ENCODE peak calls at places on chromosomes 4 and X, in six cellular contexts. C is upper lobe of left lung, H is heart left ventricle, W is SK-N-SH, F is stomach, D is ovary. S is an unnamed sample.

GRCh38 chr4:112736718-112737135 is 99.8 kb downstream of the LARP7 start:
- DNase-seq in H (no peak), C (no peak), F (no peak), W (no peak), D (no peak), S (no peak)

GRCh38 chrX:50407976-50408375 is 62.6 kb downstream of the DGKK start:
- DNase-seq in D (no peak), F (no peak), C (no peak), H (no peak), W (no peak), S (no peak)

GRCh38 chrX:40646489-40647306 is 663 bp downstream of the CXorf38 start:
- DNase-seq in H (peak; percentile 33), C (peak; percentile 87), D (peak; percentile 66), W (peak; percentile 62), F (peak; percentile 59), S (no peak)

GRCh38 chrX:40261955-40262596 is 164.3 kb upstream of the BCOR start:
- DNase-seq in F (no peak), W (no peak), D (peak; percentile 86), H (no peak), C (no peak), S (no peak)

GRCh38 chr4:182975806-182976205 is 58.6 kb upstream of the DCTD start:
- DNase-seq in D (no peak), F (no peak), W (peak; percentile 22), H (no peak), C (no peak), S (no peak)

GRCh38 chrX:107448625-107449468 is 605 bp upstream of the FRMPD3 start:
- DNase-seq in W (peak; percentile 46), H (no peak), F (no peak), D (peak; percentile 47), C (peak; percentile 32), S (no peak)

GRCh38 chr4:42151568-42152506 is 618 bp downstream of the BEND4 start:
- DNase-seq in C (peak; percentile 86), F (peak; percentile 30), D (no peak), W (peak; percentile 90), H (peak; percentile 16), S (no peak)

GRCh38 chrX:154373340-154374306 is 811 bp downstream of the FLNA start:
- DNase-seq in C (no peak), W (no peak), F (peak; percentile 67), D (peak; percentile 71), H (peak; percentile 68), S (no peak)

GRCh38 chr4:134201216-134202098 is at the start of gene PABPC4L:
- DNase-seq in D (peak; percentile 57), W (no peak), H (peak; percentile 70), F (no peak), C (peak; percentile 86), S (no peak)

GRCh38 chr4:139266583-139267257 is 13.3 kb downstream of the MGARP start:
- DNase-seq in C (no peak), F (peak; percentile 71), D (peak; percentile 74), H (peak; percentile 68), W (peak; percentile 72), S (peak; percentile 36)

GRCh38 chr4:5912614-5913019 is 19.7 kb upstream of the CRMP1 start:
- DNase-seq in C (no peak), F (no peak), W (peak; percentile 42), H (no peak), D (no peak), S (no peak)

GRCh38 chr4:55253911-55254593 is 92.0 kb upstream of the SRD5A3 start:
- DNase-seq in W (no peak), H (no peak), D (no peak), F (no peak), C (no peak), S (no peak)

GRCh38 chrX:45505214-45505613 is 304.5 kb upstream of the DIPK2B start:
- DNase-seq in C (no peak), W (no peak), D (no peak), H (no peak), F (no peak), S (no peak)

GRCh38 chrX:25144043-25144940 is 128.5 kb upstream of the ARX start:
- DNase-seq in W (peak; percentile 51), D (peak; percentile 77), C (no peak), F (peak; percentile 63), H (peak; percentile 25), S (peak; percentile 42)

GRCh38 chrX:19949340-19949739 is 41.5 kb downstream of the BCLAF3 start:
- DNase-seq in F (no peak), H (no peak), W (no peak), C (no peak), D (no peak), S (no peak)

GRCh38 chr4:153507679-153508073 is 41.5 kb downstream of the TMEM131L start:
- DNase-seq in H (no peak), D (no peak), F (peak; percentile 61), W (no peak), C (no peak), S (no peak)

GRCh38 chrX:118049713-118050112 is 66.9 kb downstream of the KLHL13 start:
- DNase-seq in C (no peak), D (no peak), F (no peak), W (no peak), H (no peak), S (no peak)

GRCh38 chrX:40465735-40466551 is 114.8 kb upstream of the ATP6AP2 start:
- DNase-seq in C (no peak), F (no peak), D (no peak), H (no peak), W (no peak), S (no peak)

GRCh38 chr4:174648859-174649258 is 126.6 kb upstream of the HPGD start:
- DNase-seq in W (no peak), H (no peak), D (no peak), F (no peak), C (no peak), S (no peak)

GRCh38 chrX:66163447-66163846 is 600 bp upstream of the HEPH start:
- DNase-seq in F (no peak), C (no peak), D (no peak), H (no peak), W (no peak), S (no peak)

GRCh38 chrX:66166671-66167070 is 2.6 kb downstream of the HEPH start:
- DNase-seq in F (no peak), C (no peak), W (no peak), D (no peak), H (no peak), S (no peak)

GRCh38 chrX:66164470-66164869 is 423 bp downstream of the HEPH start:
- DNase-seq in W (no peak), H (no peak), C (no peak), D (no peak), F (no peak), S (no peak)

GRCh38 chrX:66163849-66164401 is at the start of gene HEPH:
- DNase-seq in W (no peak), F (no peak), D (peak; percentile 37), H (no peak), C (no peak), S (no peak)

GRCh38 chrX:66164931-66165330 is 884 bp downstream of the HEPH start:
- DNase-seq in H (no peak), F (no peak), W (no peak), C (no peak), D (no peak), S (no peak)
- H3K27ac ChIP-seq in H (peak overlapping the region; percentile 44), F (no peak overlapping the region), W (no peak overlapping the region), C (no peak overlapping the region), D (no peak overlapping the region), S (peak overlapping the region; percentile 40)

DNA sequence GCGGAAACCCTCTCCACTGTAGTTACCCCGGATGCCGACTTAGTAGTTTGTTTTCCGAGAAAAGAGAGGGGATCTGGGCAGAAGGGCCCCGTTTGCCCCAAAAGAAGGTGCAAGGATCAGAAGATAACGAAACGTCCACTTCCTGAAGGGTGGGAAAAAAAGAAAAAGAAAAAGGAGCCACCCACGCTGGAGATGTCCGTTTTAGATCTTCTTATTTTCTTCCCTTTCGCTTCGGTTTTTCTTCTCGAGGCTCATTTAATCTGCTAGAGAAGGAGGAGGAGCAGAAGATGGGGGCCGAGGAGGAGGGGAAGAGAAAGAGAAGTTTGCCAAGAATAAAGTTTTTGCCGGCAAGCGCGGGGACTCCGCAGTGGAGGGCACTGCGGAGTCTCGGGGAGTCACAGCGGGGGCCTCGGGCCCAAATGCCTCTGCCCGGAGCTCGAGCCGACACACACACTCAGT is 490 bp downstream of the LEF1 start:
- DNase-seq in C (no peak), W (no peak), D (no peak), F (no peak), H (no peak), S (no peak)
- H3K27me3 ChIP-seq in C (no peaks in the 10 kb centered on the region), W (peaks cover 88% of the 10 kb centered on the region), D (no peaks in the 10 kb centered on the region), F (peaks cover 80% of the 10 kb centered on the region), H (peaks cover 97% of the 10 kb centered on the region), S (peaks cover 98% of the 10 kb centered on the region)

GRCh38 chr4:185656467-185656890 is 121.2 kb upstream of the PDLIM3 start:
- DNase-seq in C (no peak), F (peak; percentile 60), D (peak; percentile 70), H (peak; percentile 42), W (no peak), S (peak; percentile 54)
- TF ChIP-seq CTCF in C (peak; percentile 13), F (peak; percentile 55), D (peak; percentile 52), H (peak; percentile 15), W (no peak), S (peak; percentile 34)

GRCh38 chrX:14941301-14941700 is 68.1 kb downstream of the MOSPD2 start:
- DNase-seq in F (no peak), C (no peak), D (no peak), H (no peak), W (no peak), S (no peak)

GRCh38 chrX:14939644-14940043 is 66.4 kb downstream of the MOSPD2 start:
- DNase-seq in D (no peak), C (no peak), F (no peak), H (no peak), W (no peak), S (no peak)

GRCh38 chrX:14932136-14932535 is 58.9 kb downstream of the MOSPD2 start:
- DNase-seq in F (no peak), C (no peak), W (no peak), D (no peak), H (no peak), S (no peak)

GRCh38 chrX:14934423-14934822 is 61.2 kb downstream of the MOSPD2 start:
- DNase-seq in F (no peak), D (no peak), W (no peak), H (no peak), C (no peak), S (no peak)

GRCh38 chrX:14936561-14936960 is 63.3 kb downstream of the MOSPD2 start:
- DNase-seq in C (no peak), H (no peak), F (no peak), D (no peak), W (no peak), S (no peak)
- H3K27ac ChIP-seq in C (no peak overlapping the region), H (no peak overlapping the region), F (no peak overlapping the region), D (no peak overlapping the region), W (peak overlapping the region; percentile 68), S (no peak overlapping the region)

DNA sequence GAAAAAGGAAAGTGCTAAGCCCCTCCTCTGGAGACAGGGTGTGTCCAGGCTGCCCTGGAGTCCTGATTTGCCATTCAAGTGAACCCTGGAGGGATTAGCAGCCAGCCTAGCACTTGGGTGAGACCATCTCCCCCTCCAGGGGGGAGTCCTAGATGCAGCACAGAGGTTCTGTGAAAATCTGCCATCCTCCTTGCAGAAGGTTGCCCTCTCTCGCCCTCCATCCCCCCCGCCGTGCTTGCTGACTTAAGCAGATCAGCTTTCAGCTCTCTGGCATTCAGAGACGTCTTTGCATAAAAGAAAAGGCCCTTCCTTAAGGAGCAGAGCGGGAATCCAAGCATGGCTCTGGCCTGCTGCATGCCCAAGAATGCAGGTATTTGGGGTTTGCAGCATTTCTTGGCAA is 102.1 kb upstream of the SCML1 start:
- DNase-seq in H (no peak), C (no peak), W (no peak), F (no peak), D (no peak), S (no peak)
- H3K27me3 ChIP-seq in H (no peaks in the 10 kb centered on the region), C (no peaks in the 10 kb centered on the region), W (no peaks in the 10 kb centered on the region), F (peaks cover 10% of the 10 kb centered on the region), D (no peaks in the 10 kb centered on the region), S (peaks cover 34% of the 10 kb centered on the region)

S was measured in dorsolateral prefrontal cortex.